ENCODE peak calls at places on chromosomes 6 and 20, in seven cellular contexts. T is HCT116, Z is IMR-90, H is SK-N-SH, X is tibial nerve, R is psoas muscle, I is K562. Q is an unnamed sample. For H3K4me1, the result is how much of the 10 kb centered on the place peaks cover.

GRCh38 chr6:67175091-67175490 is 1460.0 kb upstream of the ADGRB3 start:
- DNase-seq in T (no peak), Z (no peak), H (no peak), X (no peak), R (no peak), I (no peak), Q (no peak)

GRCh38 chr6:30818426-30818841 is 65.9 kb upstream of the DDR1 start:
- DNase-seq in T (no peak), Z (peak), H (no peak), X (no peak), R (no peak), I (peak), Q (no peak)

GRCh38 chr20:55264825-55265224 is 740.5 kb downstream of the CBLN4 start:
- DNase-seq in T (no peak), Z (no peak), H (no peak), X (no peak), R (no peak), I (no peak), Q (no peak)

GRCh38 chr6:26342106-26342999 is 22.6 kb upstream of the BTN3A2 start:
- DNase-seq in T (no peak), Z (peak), H (no peak), X (no peak), R (no peak), I (no peak), Q (no peak)

GRCh38 chr20:36830791-36831691 is 44.9 kb upstream of the TLDC2 start:
- DNase-seq in T (no peak), Z (peak), H (peak), X (no peak), R (peak), I (no peak), Q (no peak)

GRCh38 chr20:39190666-39191570 is 228.8 kb downstream of the DHX35 start:
- DNase-seq in T (peak), Z (peak), H (no peak), X (no peak), R (no peak), I (no peak), Q (peak)

GRCh38 chr6:134619789-134620188 is 301.9 kb upstream of the SGK1 start:
- DNase-seq in T (no peak), Z (peak), H (no peak), X (no peak), R (no peak), I (no peak), Q (no peak)

GRCh38 chr6:121897337-121897760 is 461.9 kb downstream of the GJA1 start:
- DNase-seq in T (no peak), Z (peak), H (no peak), X (no peak), R (no peak), I (no peak), Q (peak)

GRCh38 chr6:137845460-137845859 is 21.6 kb upstream of the TNFAIP3 start:
- DNase-seq in T (no peak), Z (peak), H (no peak), X (no peak), R (no peak), I (peak), Q (no peak)

GRCh38 chr6:88179692-88180091 is 13.5 kb upstream of the CNR1 start:
- DNase-seq in T (no peak), Z (no peak), H (no peak), X (no peak), R (no peak), I (no peak), Q (no peak)

GRCh38 chr6:89145962-89146747 is at the start of gene PM20D2:
- DNase-seq in T (peak), Z (peak), H (peak), X (no peak), R (peak), I (peak), Q (no peak)

GRCh38 chr6:31622678-31623077 is 2.2 kb downstream of the PRRC2A start:
- DNase-seq in T (no peak), Z (no peak), H (peak), X (no peak), R (no peak), I (no peak), Q (no peak)

GRCh38 chr6:165231581-165232276 is 77.7 kb downstream of the C6orf118 start:
- DNase-seq in T (peak), Z (no peak), H (peak), X (no peak), R (no peak), I (no peak), Q (no peak)

GRCh38 chr6:158807515-158808441 is 11.4 kb downstream of the EZR start:
- DNase-seq in T (no peak), Z (no peak), H (no peak), X (no peak), R (no peak), I (peak), Q (no peak)
- H3K4me1 ChIP-seq in T (half or more), Z (under half), H (under half), X (under half), R (under half), I (under half), Q (half or more)

GRCh38 chr6:39048481-39049399 is at the start of gene GLP1R:
- DNase-seq in T (no peak), Z (no peak), H (peak), X (no peak), R (no peak), I (no peak), Q (no peak)

GRCh38 chr6:39051399-39052122 is 3.0 kb downstream of the GLP1R start:
- DNase-seq in T (no peak), Z (no peak), H (no peak), X (no peak), R (no peak), I (no peak), Q (no peak)

GRCh38 chr6:39050453-39051112 is 2.0 kb downstream of the GLP1R start:
- DNase-seq in T (no peak), Z (no peak), H (no peak), X (no peak), R (no peak), I (no peak), Q (no peak)

GRCh38 chr6:39047434-39048327 is 900 bp upstream of the GLP1R start:
- DNase-seq in T (no peak), Z (no peak), H (no peak), X (no peak), R (no peak), I (no peak), Q (no peak)

DNA sequence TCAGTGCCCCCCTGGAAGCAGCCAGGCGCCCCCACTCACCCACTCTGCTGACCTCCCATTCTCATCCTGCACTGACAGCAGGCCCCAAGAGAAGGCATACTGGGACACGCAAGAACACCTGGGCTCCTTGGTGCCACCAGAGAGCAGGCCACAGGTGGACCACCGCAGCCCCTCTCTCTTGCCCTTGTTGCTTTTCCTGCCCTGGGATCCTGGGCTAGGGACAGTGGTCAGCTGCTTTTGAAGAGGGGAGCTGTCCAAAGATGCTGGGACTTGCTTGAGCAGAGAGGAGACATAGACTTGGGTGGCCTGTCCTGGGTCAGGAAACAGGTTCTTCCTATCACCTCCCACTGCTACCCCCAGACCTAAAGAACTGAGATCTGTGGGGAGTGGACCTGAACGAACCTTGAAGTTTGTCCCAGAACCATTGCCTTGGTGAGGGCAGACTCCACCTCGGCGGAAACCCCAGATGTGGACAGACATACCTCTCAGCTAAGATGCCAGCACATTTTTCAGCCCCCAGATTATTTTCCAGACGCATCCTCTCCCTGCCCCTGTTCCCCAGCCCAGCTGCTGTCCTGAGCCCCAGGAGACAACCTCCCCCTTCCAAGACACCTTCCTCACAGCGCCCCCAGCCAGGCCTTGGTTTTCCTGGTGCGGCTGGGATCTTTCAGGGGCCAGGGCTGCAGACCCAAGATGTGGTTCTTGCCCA is 1.1 kb downstream of the GLP1R start:
- DNase-seq in T (no peak), Z (no peak), H (no peak), X (no peak), R (no peak), I (no peak), Q (no peak)
- TF ChIP-seq CTCF in T (no peak), Z (no peak), H (no peak), X (no peak), R (no peak), I (no peak), Q (no peak)

DNA sequence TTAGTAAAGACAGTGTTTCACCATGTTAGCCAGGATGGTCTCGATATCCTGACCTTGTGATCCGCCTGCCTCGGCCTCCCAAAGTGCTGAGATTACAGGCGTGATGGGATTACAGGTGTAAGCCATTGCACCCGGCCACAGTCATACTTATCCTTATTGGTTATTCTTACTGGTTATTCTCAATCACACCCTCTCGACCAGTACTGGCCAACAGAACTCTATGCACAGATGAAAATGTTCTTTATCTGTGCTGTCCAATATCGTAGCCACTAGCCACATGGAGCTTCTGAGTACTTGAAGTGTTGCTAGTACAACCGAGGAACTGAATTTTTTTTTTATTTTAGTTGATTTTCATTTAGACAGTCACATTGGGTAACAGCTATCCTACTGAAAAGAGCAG is 63.5 kb downstream of the CNKSR3 start:
- DNase-seq in T (no peak), Z (no peak), H (no peak), X (no peak), R (no peak), I (no peak), Q (no peak)
- H3K4me1 ChIP-seq in T (under half), Z (under half), H (under half), X (under half), R (under half), I (under half), Q (under half)

GRCh38 chr20:60137657-60138245 is 179.5 kb downstream of the CDH26 start:
- DNase-seq in T (peak), Z (peak), H (no peak), X (no peak), R (no peak), I (peak), Q (no peak)
- TF ChIP-seq CTCF in T (no peak), Z (peak), H (no peak), X (peak), R (peak), I (peak), Q (peak)

GRCh38 chr6:8789878-8790277 is 354.5 kb upstream of the SLC35B3 start:
- DNase-seq in T (no peak), Z (no peak), H (no peak), X (no peak), R (no peak), I (no peak), Q (no peak)

DNA sequence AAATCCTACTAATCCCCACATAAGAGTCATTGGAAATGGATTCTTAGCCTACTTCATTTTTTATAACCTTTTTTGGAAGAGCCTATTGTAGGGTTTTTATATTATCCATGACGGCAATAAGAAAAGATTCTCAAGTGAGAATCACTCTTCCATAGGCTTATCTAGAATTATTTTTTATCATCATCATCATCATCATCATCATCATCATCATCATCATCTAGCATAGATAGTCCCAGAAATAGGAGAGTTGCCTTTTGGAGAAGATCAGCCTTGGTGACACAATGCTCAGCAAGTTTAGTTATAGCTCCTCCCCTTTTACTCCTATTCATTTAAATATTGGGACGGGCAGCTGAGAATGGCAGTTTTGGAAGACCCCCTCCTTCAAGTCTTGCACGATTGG is 359.1 kb upstream of the SLC35B3 start:
- DNase-seq in T (no peak), Z (no peak), H (no peak), X (no peak), R (no peak), I (no peak), Q (no peak)
- H3K4me1 ChIP-seq in T (under half), Z (under half), H (under half), X (under half), R (under half), I (under half), Q (under half)

GRCh38 chr20:45626540-45626939 is 3.0 kb upstream of the WFDC10A start:
- DNase-seq in T (no peak), Z (no peak), H (no peak), X (no peak), R (no peak), I (no peak), Q (no peak)

GRCh38 chr20:45630366-45630765 is 718 bp downstream of the WFDC9 start:
- DNase-seq in T (no peak), Z (no peak), H (no peak), X (no peak), R (no peak), I (no peak), Q (no peak)

GRCh38 chr20:45631184-45631583 is at the start of gene WFDC9:
- DNase-seq in T (no peak), Z (no peak), H (no peak), X (no peak), R (no peak), I (no peak), Q (no peak)

GRCh38 chr20:45629496-45630100 is at the start of gene WFDC10A:
- DNase-seq in T (peak), Z (peak), H (peak), X (no peak), R (no peak), I (peak), Q (peak)
- TF ChIP-seq CTCF in T (peak), Z (peak), H (peak), X (peak), R (peak), I (peak), Q (peak)

DNA sequence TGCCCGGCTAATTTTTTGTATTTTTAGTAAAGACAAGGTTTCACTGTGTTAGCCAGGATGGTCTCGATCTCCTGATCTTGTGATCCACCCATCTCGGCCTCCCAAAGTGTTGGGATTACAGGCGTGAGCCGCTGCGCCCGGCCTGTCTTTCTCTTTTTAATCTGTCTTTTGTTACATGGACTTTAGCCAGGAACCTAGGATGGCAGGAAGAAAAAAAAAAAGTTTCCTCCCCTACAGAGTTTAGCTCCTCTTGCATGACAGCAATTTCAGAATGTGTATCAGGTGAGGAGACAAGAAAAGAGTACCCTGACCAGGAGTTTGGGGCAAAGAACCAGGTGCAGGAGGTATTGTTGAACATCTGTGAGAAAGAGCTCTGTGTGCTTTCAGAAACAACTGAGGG is 21.4 kb upstream of the TXLNB start:
- DNase-seq in T (no peak), Z (no peak), H (no peak), X (no peak), R (no peak), I (no peak), Q (no peak)
- H3K4me1 ChIP-seq in T (under half), Z (under half), H (under half), X (under half), R (under half), I (under half), Q (under half)

GRCh38 chr6:41671376-41671775 is 33.1 kb downstream of the MDFI start:
- DNase-seq in T (no peak), Z (no peak), H (no peak), X (no peak), R (peak), I (no peak), Q (no peak)

GRCh38 chr6:41673704-41674000 is 35.4 kb downstream of the MDFI start:
- DNase-seq in T (no peak), Z (no peak), H (no peak), X (no peak), R (no peak), I (no peak), Q (no peak)

GRCh38 chr6:41672016-41672415 is 33.7 kb downstream of the MDFI start:
- DNase-seq in T (no peak), Z (no peak), H (no peak), X (no peak), R (peak), I (no peak), Q (no peak)

GRCh38 chr6:41674231-41675000 is 36.1 kb downstream of the MDFI start:
- DNase-seq in T (no peak), Z (no peak), H (no peak), X (no peak), R (no peak), I (no peak), Q (no peak)

DNA sequence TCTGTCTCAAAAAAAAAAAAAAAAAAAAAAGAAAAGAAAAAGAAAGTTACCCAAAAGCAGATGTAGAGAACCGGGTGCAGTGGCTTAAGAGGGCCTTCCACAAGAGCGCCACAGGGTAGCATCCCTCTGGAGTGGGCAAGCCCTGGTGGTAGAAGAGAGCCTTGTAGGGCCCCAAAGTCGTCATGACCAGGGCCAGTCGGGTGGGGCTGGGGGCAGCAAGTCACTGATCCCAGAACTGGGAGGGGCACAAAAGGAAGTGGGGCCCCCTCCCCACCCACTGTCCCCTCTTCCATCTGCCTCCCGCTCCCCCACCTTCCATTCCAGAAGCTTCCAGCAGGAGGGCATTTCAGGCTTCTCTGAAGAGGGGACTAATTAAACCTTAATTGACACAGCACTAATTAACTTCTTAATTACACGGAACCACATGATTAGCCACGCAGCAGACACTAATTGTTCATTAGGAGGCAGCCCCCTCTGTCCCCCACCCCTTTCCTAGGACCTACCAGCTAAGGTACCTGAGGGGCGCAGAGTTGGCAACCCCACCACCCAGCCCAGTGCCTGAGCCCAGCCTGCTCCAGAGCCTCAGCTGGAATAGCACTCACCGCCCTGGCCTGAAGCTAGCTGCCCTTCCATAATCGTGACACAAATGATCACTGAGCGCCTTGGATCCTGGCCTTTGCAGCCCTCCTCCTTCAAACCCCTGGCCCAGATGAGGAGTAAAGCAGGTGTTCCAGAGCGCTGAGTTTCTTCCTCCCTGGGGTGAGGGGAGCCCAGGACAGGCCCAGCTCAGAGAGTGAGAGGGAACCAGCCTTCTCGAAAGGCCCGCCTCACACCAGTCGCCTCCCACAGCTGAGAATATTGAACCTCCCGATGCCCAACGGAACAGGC is 34.8 kb downstream of the MDFI start:
- DNase-seq in T (no peak), Z (no peak), H (no peak), X (no peak), R (peak), I (no peak), Q (no peak)
- TF ChIP-seq CTCF in T (no peak), Z (no peak), H (no peak), X (no peak), R (no peak), I (no peak), Q (no peak)

DNA sequence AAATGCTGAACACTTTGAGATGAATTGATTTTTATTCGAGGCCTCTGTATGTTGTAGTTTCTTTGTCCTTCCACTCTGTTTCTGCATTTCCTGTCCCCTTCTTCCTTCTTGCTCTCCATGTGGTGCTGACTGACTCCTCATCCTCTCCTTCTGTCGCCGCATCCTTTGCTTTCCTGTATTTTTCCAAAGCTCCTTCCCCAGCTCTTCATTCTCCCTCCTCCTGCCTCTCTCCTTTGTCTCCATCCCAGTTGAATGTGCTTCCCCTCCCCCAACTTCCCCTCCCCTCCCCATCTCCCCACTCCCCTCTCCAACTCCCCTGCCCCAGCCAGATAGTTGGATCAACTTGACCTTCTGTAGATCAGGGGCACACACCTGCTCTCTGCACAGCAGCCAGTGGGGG is 2.6 kb upstream of the KCNK5 start:
- DNase-seq in T (no peak), Z (no peak), H (no peak), X (no peak), R (no peak), I (no peak), Q (no peak)
- H3K4me1 ChIP-seq in T (under half), Z (under half), H (under half), X (under half), R (under half), I (under half), Q (under half)

DNA sequence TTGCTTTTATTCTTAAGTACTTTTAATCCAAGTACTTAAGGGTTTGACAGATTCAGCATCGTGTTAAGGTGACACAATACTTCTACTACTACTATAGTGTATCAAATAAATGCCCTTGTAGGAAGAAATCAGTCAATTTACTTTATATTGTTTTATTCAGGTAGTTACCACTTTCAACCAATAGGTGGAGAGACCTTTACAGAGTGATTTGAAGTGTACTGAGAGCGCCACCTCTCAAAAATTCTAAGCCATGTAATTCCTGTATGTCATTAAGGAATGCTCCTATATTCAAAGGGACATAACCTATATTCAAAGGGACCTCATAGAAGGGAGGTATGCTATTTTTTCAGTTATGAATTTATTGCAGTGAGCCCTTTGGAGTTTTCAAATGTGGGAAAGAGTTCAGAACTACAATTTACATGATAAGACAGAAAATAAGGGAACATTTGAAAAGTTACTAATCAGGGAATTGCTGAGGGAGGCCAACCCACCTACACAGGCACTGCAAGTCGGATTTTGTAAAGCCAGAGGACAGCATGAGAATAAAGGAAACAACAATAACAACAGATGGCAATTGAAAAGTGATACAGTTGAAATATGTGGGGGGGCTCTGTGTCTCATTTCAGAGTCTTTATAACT is 955.6 kb downstream of the TBC1D32 start:
- DNase-seq in T (peak), Z (no peak), H (peak), X (no peak), R (no peak), I (peak), Q (no peak)
- TF ChIP-seq CTCF in T (peak), Z (peak), H (peak), X (peak), R (no peak), I (peak), Q (no peak)